ENCODE peak calls at places on chromosome 9, in eight cellular contexts. Z is upper lobe of left lung, N is heart left ventricle, T is breast epithelium, Y is Peyer's patch, Q is right lobe of liver, K is tibial nerve, V is esophagus squamous epithelium. U is an unnamed sample. For H3K4me1, the result is how much of the 10 kb centered on the place peaks cover.

GRCh38 chr9:1916676-1917075 is 98.5 kb upstream of the SMARCA2 start:
- DNase-seq in Z (no peak), N (no peak), T (no peak), Y (no peak), Q (no peak), K (no peak), V (no peak), U (no peak)

GRCh38 chr9:119273325-119273904 is 95.8 kb downstream of the BRINP1 start:
- DNase-seq in Z (no peak), N (no peak), T (no peak), Y (no peak), Q (no peak), K (no peak), V (no peak), U (no peak)

GRCh38 chr9:107648153-107648716 is 158.7 kb upstream of the KLF4 start:
- DNase-seq in Z (no peak), N (no peak), T (no peak), Y (peak), Q (no peak), K (no peak), V (no peak), U (peak)

GRCh38 chr9:27088981-27089380 is 20.0 kb upstream of the TEK start:
- DNase-seq in Z (no peak), N (no peak), T (no peak), Y (no peak), Q (no peak), K (no peak), V (no peak), U (no peak)

GRCh38 chr9:4397917-4398316 is 92.4 kb upstream of the SLC1A1 start:
- DNase-seq in Z (no peak), N (no peak), T (no peak), Y (no peak), Q (no peak), K (no peak), V (no peak), U (no peak)

GRCh38 chr9:10268500-10269485 is 344.0 kb downstream of the PTPRD start:
- DNase-seq in Z (no peak), N (no peak), T (no peak), Y (no peak), Q (peak), K (no peak), V (no peak), U (no peak)

GRCh38 chr9:120439147-120439546 is 140.8 kb downstream of the CDK5RAP2 start:
- DNase-seq in Z (no peak), N (no peak), T (no peak), Y (no peak), Q (no peak), K (no peak), V (no peak), U (no peak)

GRCh38 chr9:134563397-134563796 is 78.2 kb upstream of the COL5A1 start:
- DNase-seq in Z (no peak), N (no peak), T (no peak), Y (peak), Q (peak), K (no peak), V (no peak), U (no peak)

GRCh38 chr9:77820293-77820954 is 172.3 kb upstream of the GNA14 start:
- DNase-seq in Z (no peak), N (no peak), T (no peak), Y (no peak), Q (no peak), K (no peak), V (no peak), U (no peak)

GRCh38 chr9:105205787-105206511 is 38.5 kb upstream of the SLC44A1 start:
- DNase-seq in Z (no peak), N (no peak), T (no peak), Y (peak), Q (peak), K (peak), V (no peak), U (peak)

GRCh38 chr9:130128782-130129424 is 43.3 kb upstream of the NCS1 start:
- DNase-seq in Z (no peak), N (peak), T (no peak), Y (peak), Q (no peak), K (peak), V (no peak), U (no peak)

GRCh38 chr9:292915-293314 is 78.2 kb downstream of the DOCK8 start:
- DNase-seq in Z (no peak), N (no peak), T (no peak), Y (no peak), Q (no peak), K (no peak), V (no peak), U (no peak)

GRCh38 chr9:128454991-128455390 is 815 bp upstream of the ODF2 start:
- DNase-seq in Z (no peak), N (no peak), T (no peak), Y (no peak), Q (no peak), K (no peak), V (no peak), U (no peak)

GRCh38 chr9:124273428-124274153 is 15.8 kb downstream of the NEK6 start:
- DNase-seq in Z (no peak), N (no peak), T (no peak), Y (no peak), Q (no peak), K (no peak), V (no peak), U (no peak)

GRCh38 chr9:108761530-108762347 is 94.0 kb downstream of the ACTL7B start:
- DNase-seq in Z (no peak), N (no peak), T (peak), Y (peak), Q (peak), K (peak), V (no peak), U (peak)

GRCh38 chr9:75164573-75164972 is 76.3 kb downstream of the OSTF1 start:
- DNase-seq in Z (no peak), N (no peak), T (no peak), Y (no peak), Q (no peak), K (no peak), V (no peak), U (no peak)

GRCh38 chr9:113241161-113241560 is 19.8 kb downstream of the SLC31A1 start:
- DNase-seq in Z (no peak), N (no peak), T (no peak), Y (no peak), Q (no peak), K (no peak), V (no peak), U (no peak)

GRCh38 chr9:116075191-116075590 is 78.4 kb upstream of the PAPPA start:
- DNase-seq in Z (no peak), N (no peak), T (no peak), Y (no peak), Q (no peak), K (no peak), V (no peak), U (no peak)

GRCh38 chr9:1049641-1050040 is 516 bp upstream of the DMRT2 start:
- DNase-seq in Z (no peak), N (no peak), T (no peak), Y (no peak), Q (no peak), K (no peak), V (no peak), U (no peak)

GRCh38 chr9:104968025-104968982 is 40.3 kb upstream of the ABCA1 start:
- DNase-seq in Z (peak), N (peak), T (peak), Y (peak), Q (peak), K (peak), V (peak), U (peak)

GRCh38 chr9:95175523-95175922 is 142.0 kb downstream of the FANCC start:
- DNase-seq in Z (peak), N (no peak), T (no peak), Y (no peak), Q (no peak), K (no peak), V (no peak), U (no peak)

GRCh38 chr9:70420267-70421019 is 6.0 kb upstream of the KLF9 start:
- DNase-seq in Z (peak), N (peak), T (peak), Y (peak), Q (peak), K (peak), V (peak), U (peak)

GRCh38 chr9:86069206-86069869 is 30.0 kb downstream of the GOLM1 start:
- DNase-seq in Z (no peak), N (no peak), T (no peak), Y (no peak), Q (no peak), K (no peak), V (no peak), U (no peak)

GRCh38 chr9:68507098-68507795 is 33.4 kb downstream of the TMEM252 start:
- DNase-seq in Z (no peak), N (no peak), T (no peak), Y (no peak), Q (no peak), K (no peak), V (no peak), U (no peak)

GRCh38 chr9:113622600-113623400 is 159.3 kb downstream of the RGS3 start:
- DNase-seq in Z (no peak), N (no peak), T (no peak), Y (peak), Q (peak), K (no peak), V (no peak), U (peak)

GRCh38 chr9:1335174-1335573 is 285.0 kb downstream of the DMRT2 start:
- DNase-seq in Z (no peak), N (no peak), T (no peak), Y (no peak), Q (no peak), K (no peak), V (no peak), U (no peak)

GRCh38 chr9:4590430-4591122 is 71.5 kb upstream of the PLPP6 start:
- DNase-seq in Z (peak), N (no peak), T (no peak), Y (no peak), Q (no peak), K (no peak), V (no peak), U (no peak)

GRCh38 chr9:72526901-72527800 is 5.7 kb downstream of the TMC1 start:
- DNase-seq in Z (no peak), N (peak), T (peak), Y (peak), Q (no peak), K (peak), V (no peak), U (peak)
- H3K4me3 ChIP-seq in Z (no peak), N (peak), T (peak), Y (peak), Q (no peak), K (peak), V (peak), U (peak)

DNA sequence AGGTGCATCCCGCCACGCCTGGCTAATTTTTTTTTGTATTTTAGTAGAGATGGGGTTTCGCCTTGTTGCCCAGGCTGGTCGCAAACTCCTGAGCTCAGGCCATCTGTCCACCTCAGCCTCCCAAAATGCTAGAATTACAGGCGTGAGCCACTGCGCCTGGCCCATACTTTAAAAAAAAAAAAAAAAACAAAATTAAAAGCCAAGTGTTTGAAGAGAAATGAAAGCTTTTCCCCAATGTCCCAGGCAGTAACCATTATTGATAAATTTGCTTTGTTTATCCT is 9.5 kb downstream of the PRRC2B start:
- DNase-seq in Z (no peak), N (no peak), T (no peak), Y (no peak), Q (no peak), K (no peak), V (no peak), U (no peak)
- H3K4me1 ChIP-seq in Z (half or more), N (half or more), T (half or more), Y (half or more), Q (half or more), K (half or more), V (half or more), U (half or more)

GRCh38 chr9:34254141-34254913 is 74.7 kb downstream of the KIF24 start:
- DNase-seq in Z (peak), N (peak), T (no peak), Y (no peak), Q (no peak), K (no peak), V (no peak), U (no peak)
- TF ChIP-seq POLR2A in Z (no peak), N (no peak), T (no peak), Y (no peak), Q (no peak), K (no peak), V (no peak), U (no peak)

GRCh38 chr9:132582276-132582785 is at the start of gene BARHL1:
- DNase-seq in Z (no peak), N (no peak), T (no peak), Y (no peak), Q (no peak), K (no peak), V (no peak), U (no peak)
- H3K4me3 ChIP-seq in Z (peak), N (peak), T (peak), Y (no peak), Q (no peak), K (peak), V (peak), U (peak)

GRCh38 chr9:13960011-13960765 is 353.8 kb downstream of the NFIB start:
- DNase-seq in Z (no peak), N (no peak), T (no peak), Y (no peak), Q (no peak), K (no peak), V (no peak), U (no peak)

GRCh38 chr9:13952906-13953305 is 361.0 kb downstream of the NFIB start:
- DNase-seq in Z (no peak), N (no peak), T (no peak), Y (no peak), Q (no peak), K (no peak), V (no peak), U (no peak)

GRCh38 chr9:13958672-13959071 is 355.3 kb downstream of the NFIB start:
- DNase-seq in Z (no peak), N (no peak), T (no peak), Y (no peak), Q (no peak), K (no peak), V (no peak), U (no peak)

GRCh38 chr9:13956107-13956506 is 357.8 kb downstream of the NFIB start:
- DNase-seq in Z (no peak), N (no peak), T (no peak), Y (no peak), Q (no peak), K (no peak), V (no peak), U (no peak)

GRCh38 chr9:13957089-13957488 is 356.9 kb downstream of the NFIB start:
- DNase-seq in Z (no peak), N (no peak), T (no peak), Y (no peak), Q (no peak), K (no peak), V (no peak), U (no peak)
- H3K4me1 ChIP-seq in Z (under half), N (under half), T (under half), Y (under half), Q (under half), K (under half), V (under half), U (under half)

DNA sequence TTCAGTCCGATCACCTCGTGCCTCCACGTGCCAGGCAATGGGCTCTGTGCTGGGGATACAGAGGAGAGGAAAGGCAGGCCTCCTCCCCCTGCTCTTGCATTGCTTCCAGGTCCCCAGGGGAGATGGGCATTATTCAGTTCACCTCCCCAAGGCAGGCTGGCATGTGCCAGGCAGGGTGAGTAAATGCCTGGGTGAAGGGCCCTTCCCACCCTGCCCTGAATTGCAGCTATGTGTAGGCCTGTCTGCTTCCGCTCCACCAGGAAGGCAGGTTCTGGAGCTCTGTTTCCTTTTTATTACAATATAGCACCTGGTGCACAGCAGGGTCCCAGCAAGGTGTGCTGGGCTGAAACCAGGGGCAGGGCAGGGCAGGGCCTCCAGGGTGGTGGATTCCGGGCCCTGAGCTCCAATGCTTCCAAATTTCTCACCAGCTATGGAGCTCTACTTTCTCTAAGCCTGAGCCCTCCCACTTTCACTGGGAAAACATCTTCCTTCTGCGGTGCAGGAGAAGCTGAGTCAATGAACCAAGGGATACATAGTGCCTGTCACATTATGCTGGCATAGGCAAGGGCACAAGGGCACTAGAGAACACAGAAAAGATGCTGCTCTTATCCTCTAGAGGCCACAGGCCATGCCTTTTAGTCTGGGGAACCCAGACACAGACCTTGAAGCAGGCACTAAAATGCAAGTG is 42.0 kb downstream of the SHB start:
- DNase-seq in Z (no peak), N (no peak), T (no peak), Y (no peak), Q (no peak), K (no peak), V (no peak), U (no peak)
- TF ChIP-seq POLR2A in Z (no peak), N (no peak), T (no peak), Y (no peak), Q (no peak), K (no peak), V (no peak), U (no peak)

GRCh38 chr9:125745682-125746016 is 1.5 kb upstream of the PBX3 start:
- DNase-seq in Z (no peak), N (no peak), T (no peak), Y (no peak), Q (no peak), K (no peak), V (no peak), U (no peak)
- H3K4me3 ChIP-seq in Z (peak), N (peak), T (peak), Y (peak), Q (peak), K (peak), V (peak), U (peak)

GRCh38 chr9:111963995-111964394 is 67.4 kb downstream of the UGCG start:
- DNase-seq in Z (no peak), N (no peak), T (no peak), Y (peak), Q (no peak), K (no peak), V (no peak), U (no peak)
- H3K4me1 ChIP-seq in Z (under half), N (under half), T (under half), Y (under half), Q (under half), K (under half), V (under half), U (under half)

GRCh38 chr9:34400275-34400674 is 23.6 kb upstream of the MYORG start:
- DNase-seq in Z (peak), N (no peak), T (no peak), Y (no peak), Q (no peak), K (no peak), V (no peak), U (no peak)
- TF ChIP-seq POLR2A in Z (no peak), N (no peak), T (no peak), Y (no peak), Q (no peak), K (no peak), V (no peak), U (no peak)

DNA sequence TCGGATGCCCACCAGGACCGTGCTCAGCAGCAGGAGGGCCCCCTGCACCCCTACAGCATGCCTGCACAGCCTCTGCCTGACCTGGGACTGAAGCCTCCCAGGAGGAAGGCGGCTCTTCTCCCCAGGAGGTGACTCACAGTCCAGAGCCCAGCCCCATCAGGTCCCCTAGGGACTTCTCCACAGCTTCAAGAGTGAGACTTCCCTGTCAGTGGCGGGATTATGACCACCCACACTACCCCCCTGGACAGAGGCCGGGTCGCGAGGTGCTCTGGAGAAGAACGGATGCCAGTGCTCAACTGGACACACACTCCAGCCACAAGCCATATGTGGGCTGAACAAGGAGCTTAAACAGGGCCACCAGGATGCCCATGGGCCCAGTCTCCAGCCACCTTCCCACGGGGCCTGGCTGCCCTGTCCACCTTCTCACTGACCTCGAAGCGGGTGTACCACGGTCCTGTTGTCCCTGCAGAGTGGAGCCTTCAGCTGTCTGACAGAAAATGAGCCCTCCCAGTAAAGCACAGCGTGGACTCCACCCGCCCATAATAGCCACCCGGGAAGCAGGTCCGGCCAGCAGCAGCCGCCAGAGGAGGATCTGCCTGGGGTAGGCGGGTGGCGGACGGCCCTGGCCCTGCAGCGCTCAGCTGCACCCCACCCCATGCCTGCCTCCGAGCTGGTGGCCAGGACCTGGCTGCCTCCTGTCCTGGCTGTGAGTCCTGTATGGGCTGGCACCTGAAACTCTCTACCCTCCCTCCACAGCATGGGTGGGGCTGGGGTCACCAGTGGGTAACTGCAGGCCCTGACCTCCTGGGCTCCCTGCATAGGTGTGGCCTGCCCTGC is 54.7 kb downstream of the SEMA4D start:
- DNase-seq in Z (peak), N (no peak), T (no peak), Y (no peak), Q (no peak), K (no peak), V (no peak), U (no peak)
- H3K4me3 ChIP-seq in Z (no peak), N (no peak), T (no peak), Y (no peak), Q (no peak), K (no peak), V (peak), U (no peak)

U was measured in suprapubic skin.